ENCODE peak calls at places on chromosomes 12 and 14, in six cellular contexts. B is GM06990, F is AG04450, J is AG08395, I is dorsolateral prefrontal cortex, A is kidney glomerular epithelial cell. K is an unnamed sample.

GRCh38 chr14:82725188-82725587 is 1191.5 kb upstream of the SEL1L start:
- DNase-seq in B (no peak), F (no peak), J (peak; percentile 3), I (no peak), A (no peak), K (no peak)

GRCh38 chr14:105092912-105093425 is 27.7 kb upstream of the GPR132 start:
- DNase-seq in B (peak; percentile 73), F (no peak), J (peak; percentile 87), I (peak; percentile 47), A (peak; percentile 20), K (no peak)

GRCh38 chr12:22230280-22230794 is 104.2 kb downstream of the ST8SIA1 start:
- DNase-seq in B (no peak), F (no peak), J (peak; percentile 22), I (no peak), A (peak; percentile 11), K (no peak)

GRCh38 chr12:1747609-1748008 is 56.7 kb downstream of the ADIPOR2 start:
- DNase-seq in B (no peak), F (no peak), J (no peak), I (no peak), A (no peak), K (no peak)

GRCh38 chr14:28012629-28013415 is 753.8 kb upstream of the FOXG1 start:
- DNase-seq in B (no peak), F (no peak), J (no peak), I (no peak), A (no peak), K (no peak)

GRCh38 chr14:84225243-84225642 is 1304.7 kb upstream of the FLRT2 start:
- DNase-seq in B (no peak), F (no peak), J (no peak), I (no peak), A (no peak), K (no peak)

GRCh38 chr12:132466241-132467188 is 23.4 kb upstream of the FBRSL1 start:
- DNase-seq in B (no peak), F (no peak), J (no peak), I (no peak), A (no peak), K (no peak)

GRCh38 chr12:46788247-46788887 is 37.4 kb downstream of the SLC38A4 start:
- DNase-seq in B (no peak), F (no peak), J (no peak), I (no peak), A (no peak), K (no peak)

GRCh38 chr12:6872073-6873048 is 742 bp downstream of the SPSB2 start:
- DNase-seq in B (peak; percentile 84), F (no peak), J (peak; percentile 84), I (peak; percentile 82), A (peak; percentile 29), K (no peak)

GRCh38 chr12:50839032-50839431 is 3.7 kb upstream of the TMPRSS12 start:
- DNase-seq in B (no peak), F (no peak), J (no peak), I (no peak), A (no peak), K (no peak)

GRCh38 chr14:104115691-104116543 is 22.5 kb upstream of the KIF26A start:
- DNase-seq in B (no peak), F (no peak), J (no peak), I (no peak), A (no peak), K (peak; percentile 47)

GRCh38 chr14:20848316-20848954 is 42.8 kb upstream of the RNASE3 start:
- DNase-seq in B (no peak), F (no peak), J (peak; percentile 56), I (no peak), A (peak; percentile 80), K (no peak)

GRCh38 chr14:72568296-72568992 is 325.5 kb downstream of the DPF3 start:
- DNase-seq in B (no peak), F (no peak), J (no peak), I (no peak), A (no peak), K (no peak)

GRCh38 chr12:6370994-6371754 is 4.2 kb downstream of the SCNN1A start:
- DNase-seq in B (no peak), F (no peak), J (no peak), I (no peak), A (peak; percentile 97), K (no peak)

GRCh38 chr14:61653507-61653906 is 41.8 kb upstream of the HIF1A start:
- DNase-seq in B (no peak), F (peak; percentile 53), J (peak; percentile 64), I (no peak), A (peak; percentile 54), K (no peak)

GRCh38 chr12:5063149-5063548 is 19.5 kb downstream of the KCNA5 start:
- DNase-seq in B (no peak), F (no peak), J (no peak), I (no peak), A (no peak), K (no peak)

GRCh38 chr12:11839093-11839641 is 189.7 kb downstream of the ETV6 start:
- DNase-seq in B (no peak), F (no peak), J (no peak), I (no peak), A (peak; percentile 8), K (no peak)

GRCh38 chr14:79842270-79842669 is 369.0 kb downstream of the DIO2 start:
- DNase-seq in B (no peak), F (peak; percentile 15), J (no peak), I (no peak), A (peak; percentile 29), K (no peak)

GRCh38 chr12:12533238-12533829 is 29.3 kb downstream of the DUSP16 start:
- DNase-seq in B (no peak), F (no peak), J (no peak), I (no peak), A (no peak), K (no peak)

GRCh38 chr14:60723218-60724079 is 702 bp downstream of the SIX4 start:
- DNase-seq in B (peak; percentile 57), F (no peak), J (peak; percentile 39), I (no peak), A (peak; percentile 31), K (peak; percentile 75)

GRCh38 chr12:88623777-88624548 is 43.7 kb upstream of the KITLG start:
- DNase-seq in B (no peak), F (no peak), J (peak; percentile 12), I (no peak), A (no peak), K (no peak)

GRCh38 chr12:14907953-14908352 is 22.3 kb upstream of the MGP start:
- DNase-seq in B (no peak), F (no peak), J (no peak), I (no peak), A (no peak), K (no peak)

GRCh38 chr14:94850332-94851211 is 80.7 kb upstream of the GSC start:
- DNase-seq in B (no peak), F (no peak), J (no peak), I (no peak), A (no peak), K (no peak)

GRCh38 chr12:93954160-93955112 is 193.9 kb upstream of the PLXNC1 start:
- DNase-seq in B (no peak), F (no peak), J (peak; percentile 40), I (no peak), A (no peak), K (no peak)

GRCh38 chr14:64830961-64831360 is 48.7 kb downstream of the SPTB start:
- DNase-seq in B (no peak), F (no peak), J (no peak), I (no peak), A (no peak), K (no peak)

GRCh38 chr12:105257321-105257728 is 21.4 kb upstream of the APPL2 start:
- DNase-seq in B (no peak), F (peak; percentile 55), J (peak; percentile 85), I (no peak), A (peak; percentile 88), K (no peak)

GRCh38 chr12:25771062-25771461 is 187.4 kb upstream of the RASSF8 start:
- DNase-seq in B (no peak), F (no peak), J (no peak), I (no peak), A (no peak), K (no peak)

GRCh38 chr12:105085537-105085936 is 1.3 kb upstream of the ALDH1L2 start:
- DNase-seq in B (no peak), F (no peak), J (no peak), I (no peak), A (no peak), K (no peak)

GRCh38 chr14:100803694-100804075 is 22.2 kb upstream of the MEG3 start:
- DNase-seq in B (no peak), F (no peak), J (no peak), I (no peak), A (no peak), K (no peak)

GRCh38 chr12:50927356-50927755 is 25.0 kb upstream of the HIGD1C start:
- DNase-seq in B (no peak), F (no peak), J (no peak), I (no peak), A (no peak), K (no peak)

GRCh38 chr14:71388336-71388735 is 481.1 kb downstream of the PCNX1 start:
- DNase-seq in B (no peak), F (no peak), J (no peak), I (no peak), A (no peak), K (no peak)

GRCh38 chr12:44405267-44405666 is 470.8 kb downstream of the NELL2 start:
- DNase-seq in B (no peak), F (no peak), J (no peak), I (no peak), A (no peak), K (no peak)

GRCh38 chr12:104303538-104304151 is at the start of gene EID3:
- DNase-seq in B (peak; percentile 87), F (no peak), J (peak; percentile 95), I (peak; percentile 88), A (peak; percentile 46), K (peak; percentile 63)

GRCh38 chr12:96360550-96360949 is 39.7 kb downstream of the CDK17 start:
- DNase-seq in B (no peak), F (no peak), J (no peak), I (no peak), A (no peak), K (no peak)

K was measured in ascending aorta.